ENCODE peak calls at places on chromosome 18, in six cellular contexts. W, D, V, B, T and K are unnamed samples.

GRCh38 chr18:51168031-51168742 is 29.3 kb downstream of the MEX3C start:
- DNase-seq in W (no peak), D (no peak), V (no peak), B (no peak), T (no peak), K (no peak)

GRCh38 chr18:48475635-48476549 is 62.9 kb upstream of the CTIF start:
- DNase-seq in W (peak), D (peak), V (peak), B (peak), T (peak), K (peak)

GRCh38 chr18:76394780-76395476 is 100.1 kb downstream of the ZNF516 start:
- DNase-seq in W (no peak), D (peak), V (peak), B (no peak), T (peak), K (peak)

GRCh38 chr18:56028514-56028913 is 440.5 kb upstream of the TCF4 start:
- DNase-seq in W (no peak), D (peak), V (peak), B (no peak), T (peak), K (peak)

GRCh38 chr18:58299135-58299473 is 255.1 kb downstream of the NEDD4L start:
- DNase-seq in W (no peak), D (no peak), V (no peak), B (no peak), T (no peak), K (no peak)

GRCh38 chr18:35514752-35515459 is 17.1 kb upstream of the INO80C start:
- DNase-seq in W (no peak), D (peak), V (peak), B (no peak), T (no peak), K (no peak)

GRCh38 chr18:68448736-68449135 is 266.2 kb downstream of the TMX3 start:
- DNase-seq in W (no peak), D (peak), V (peak), B (no peak), T (no peak), K (peak)

GRCh38 chr18:23134780-23135678 is at the start of gene CABLES1:
- DNase-seq in W (peak), D (peak), V (peak), B (peak), T (peak), K (peak)